ENCODE peak calls at places on chromosomes 7 and 10, in nine cellular contexts. One of them, this sample, is unnamed.

GRCh38 chr7:126424985-126425384 is 827.8 kb downstream of the GRM8 start:
- DNase-seq in fibroblast of mammary gland: no peak
- DNase-seq in foreskin fibroblast: no peak
- DNase-seq in cardiac muscle cell: no peak
- DNase-seq in choroid plexus epithelial cell: no peak
- DNase-seq in right lobe of liver: no peak
- DNase-seq in HepG2: no peak
- DNase-seq in Calu3: no peak
- DNase-seq in GM10248: no peak
- DNase-seq in this sample: no peak

GRCh38 chr10:14665304-14665703 is 109.4 kb downstream of the FAM107B start:
- DNase-seq in cardiac muscle cell: no peak
- DNase-seq in GM10248: no peak
- DNase-seq in HepG2: no peak
- DNase-seq in Calu3: no peak
- DNase-seq in foreskin fibroblast: peak
- DNase-seq in right lobe of liver: no peak
- DNase-seq in fibroblast of mammary gland: peak
- DNase-seq in choroid plexus epithelial cell: peak
- DNase-seq in this sample: no peak

GRCh38 chr7:64630496-64630895 is 35.4 kb upstream of the ZNF107 start:
- DNase-seq in choroid plexus epithelial cell: peak
- DNase-seq in GM10248: no peak
- DNase-seq in HepG2: peak
- DNase-seq in Calu3: no peak
- DNase-seq in foreskin fibroblast: peak
- DNase-seq in cardiac muscle cell: no peak
- DNase-seq in fibroblast of mammary gland: peak
- DNase-seq in right lobe of liver: no peak
- DNase-seq in this sample: no peak

GRCh38 chr10:117667831-117668230 is 125.3 kb downstream of the EMX2 start:
- DNase-seq in fibroblast of mammary gland: no peak
- DNase-seq in cardiac muscle cell: no peak
- DNase-seq in Calu3: no peak
- DNase-seq in GM10248: no peak
- DNase-seq in right lobe of liver: no peak
- DNase-seq in choroid plexus epithelial cell: no peak
- DNase-seq in foreskin fibroblast: no peak
- DNase-seq in HepG2: no peak
- DNase-seq in this sample: no peak

GRCh38 chr7:67758551-67758950 is 761.9 kb downstream of the TYW1 start:
- DNase-seq in HepG2: no peak
- DNase-seq in fibroblast of mammary gland: no peak
- DNase-seq in cardiac muscle cell: no peak
- DNase-seq in foreskin fibroblast: no peak
- DNase-seq in right lobe of liver: no peak
- DNase-seq in GM10248: no peak
- DNase-seq in Calu3: no peak
- DNase-seq in choroid plexus epithelial cell: no peak
- DNase-seq in this sample: no peak

GRCh38 chr10:86294346-86295265 is 72.0 kb downstream of the GRID1 start:
- DNase-seq in right lobe of liver: peak
- DNase-seq in cardiac muscle cell: no peak
- DNase-seq in foreskin fibroblast: no peak
- DNase-seq in fibroblast of mammary gland: no peak
- DNase-seq in GM10248: no peak
- DNase-seq in choroid plexus epithelial cell: no peak
- DNase-seq in HepG2: no peak
- DNase-seq in Calu3: no peak
- DNase-seq in this sample: no peak

GRCh38 chr7:128131115-128131514 is 99.9 kb upstream of the LRRC4 start:
- DNase-seq in right lobe of liver: no peak
- DNase-seq in choroid plexus epithelial cell: no peak
- DNase-seq in foreskin fibroblast: no peak
- DNase-seq in fibroblast of mammary gland: no peak
- DNase-seq in GM10248: no peak
- DNase-seq in Calu3: no peak
- DNase-seq in cardiac muscle cell: no peak
- DNase-seq in HepG2: no peak
- DNase-seq in this sample: no peak

GRCh38 chr7:129532375-129532774 is 30.0 kb downstream of the SMKR1 start:
- DNase-seq in choroid plexus epithelial cell: no peak
- DNase-seq in HepG2: no peak
- DNase-seq in Calu3: no peak
- DNase-seq in right lobe of liver: no peak
- DNase-seq in foreskin fibroblast: no peak
- DNase-seq in GM10248: no peak
- DNase-seq in fibroblast of mammary gland: no peak
- DNase-seq in cardiac muscle cell: no peak
- DNase-seq in this sample: no peak

GRCh38 chr7:151607464-151607867 is 87.8 kb upstream of the RHEB start:
- DNase-seq in fibroblast of mammary gland: peak
- DNase-seq in Calu3: peak
- DNase-seq in HepG2: peak
- DNase-seq in foreskin fibroblast: peak
- DNase-seq in choroid plexus epithelial cell: peak
- DNase-seq in GM10248: no peak
- DNase-seq in cardiac muscle cell: no peak
- DNase-seq in right lobe of liver: no peak
- DNase-seq in this sample: no peak

GRCh38 chr10:86684305-86684704 is 16.0 kb downstream of the LDB3 start:
- DNase-seq in cardiac muscle cell: peak
- DNase-seq in choroid plexus epithelial cell: peak
- DNase-seq in fibroblast of mammary gland: no peak
- DNase-seq in HepG2: no peak
- DNase-seq in right lobe of liver: no peak
- DNase-seq in Calu3: peak
- DNase-seq in GM10248: no peak
- DNase-seq in foreskin fibroblast: peak
- DNase-seq in this sample: no peak

GRCh38 chr10:103019426-103019825 is 101.3 kb downstream of the CNNM2 start:
- DNase-seq in GM10248: no peak
- DNase-seq in Calu3: no peak
- DNase-seq in right lobe of liver: no peak
- DNase-seq in fibroblast of mammary gland: no peak
- DNase-seq in choroid plexus epithelial cell: no peak
- DNase-seq in cardiac muscle cell: no peak
- DNase-seq in foreskin fibroblast: no peak
- DNase-seq in HepG2: no peak
- DNase-seq in this sample: no peak

GRCh38 chr10:119209050-119209735 is 1.8 kb downstream of the GRK5 start:
- DNase-seq in fibroblast of mammary gland: peak
- DNase-seq in GM10248: peak
- DNase-seq in cardiac muscle cell: peak
- DNase-seq in foreskin fibroblast: peak
- DNase-seq in choroid plexus epithelial cell: peak
- DNase-seq in Calu3: peak
- DNase-seq in right lobe of liver: peak
- DNase-seq in HepG2: peak
- DNase-seq in this sample: no peak

GRCh38 chr10:119210633-119211032 is 3.3 kb downstream of the GRK5 start:
- DNase-seq in cardiac muscle cell: no peak
- DNase-seq in GM10248: no peak
- DNase-seq in fibroblast of mammary gland: no peak
- DNase-seq in HepG2: no peak
- DNase-seq in choroid plexus epithelial cell: no peak
- DNase-seq in foreskin fibroblast: no peak
- DNase-seq in Calu3: no peak
- DNase-seq in right lobe of liver: no peak
- DNase-seq in this sample: no peak

GRCh38 chr10:119208553-119208940 is 1.2 kb downstream of the GRK5 start:
- DNase-seq in fibroblast of mammary gland: peak
- DNase-seq in HepG2: no peak
- DNase-seq in right lobe of liver: no peak
- DNase-seq in Calu3: no peak
- DNase-seq in foreskin fibroblast: peak
- DNase-seq in GM10248: no peak
- DNase-seq in cardiac muscle cell: no peak
- DNase-seq in choroid plexus epithelial cell: peak
- DNase-seq in this sample: no peak

GRCh38 chr10:119211176-119211575 is 3.8 kb downstream of the GRK5 start:
- DNase-seq in HepG2: no peak
- DNase-seq in right lobe of liver: no peak
- DNase-seq in fibroblast of mammary gland: peak
- DNase-seq in choroid plexus epithelial cell: peak
- DNase-seq in cardiac muscle cell: no peak
- DNase-seq in GM10248: no peak
- DNase-seq in Calu3: no peak
- DNase-seq in foreskin fibroblast: peak
- DNase-seq in this sample: no peak

DNA sequence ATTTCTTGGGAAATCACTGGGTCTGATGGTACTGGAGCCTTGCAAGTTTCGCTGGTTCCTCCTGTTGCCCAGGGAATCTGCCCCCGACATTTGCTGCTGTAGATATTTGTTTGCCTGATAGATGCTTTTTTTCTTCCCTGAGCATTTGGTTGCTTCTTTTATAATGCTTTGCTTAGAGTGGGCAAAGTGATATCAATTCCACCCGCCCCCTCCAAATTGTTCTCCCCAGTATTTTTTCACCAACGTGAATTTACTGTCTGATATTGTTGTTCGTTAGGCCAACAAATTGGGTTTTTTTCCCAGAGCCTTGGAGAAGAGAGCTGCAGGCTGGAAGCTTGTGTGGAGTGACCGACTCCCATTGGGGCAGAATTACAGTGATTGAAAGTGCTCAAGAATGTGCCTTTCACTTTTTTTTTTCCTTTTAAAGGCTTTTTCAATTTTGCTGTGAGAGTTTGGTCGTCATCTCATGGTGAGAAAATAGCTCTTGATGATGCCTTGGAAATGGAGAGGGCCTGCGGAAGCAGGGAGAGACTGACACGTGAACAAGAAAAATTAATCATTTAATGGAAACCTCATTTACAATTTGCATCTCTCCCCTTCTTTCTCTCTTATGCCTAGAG is 2.5 kb downstream of the GRK5 start:
- DNase-seq in fibroblast of mammary gland: no peak
- DNase-seq in choroid plexus epithelial cell: peak
- DNase-seq in Calu3: no peak
- DNase-seq in foreskin fibroblast: peak
- DNase-seq in GM10248: no peak
- DNase-seq in cardiac muscle cell: no peak
- DNase-seq in right lobe of liver: no peak
- DNase-seq in HepG2: no peak
- DNase-seq in this sample: no peak
- TF ChIP-seq CTCF in fibroblast of mammary gland: no peak
- TF ChIP-seq CTCF in choroid plexus epithelial cell: no peak
- TF ChIP-seq CTCF in Calu3: no peak
- TF ChIP-seq CTCF in foreskin fibroblast: no peak
- TF ChIP-seq CTCF in GM10248: no peak
- TF ChIP-seq CTCF in cardiac muscle cell: no peak
- TF ChIP-seq CTCF in right lobe of liver: no peak
- TF ChIP-seq CTCF in HepG2: no peak
- TF ChIP-seq CTCF in this sample: no peak

GRCh38 chr7:51357821-51358220 is 41.2 kb upstream of the COBL start:
- DNase-seq in choroid plexus epithelial cell: no peak
- DNase-seq in cardiac muscle cell: no peak
- DNase-seq in HepG2: no peak
- DNase-seq in foreskin fibroblast: no peak
- DNase-seq in fibroblast of mammary gland: no peak
- DNase-seq in GM10248: no peak
- DNase-seq in right lobe of liver: no peak
- DNase-seq in Calu3: no peak
- DNase-seq in this sample: no peak

GRCh38 chr7:51354434-51354833 is 37.8 kb upstream of the COBL start:
- DNase-seq in right lobe of liver: no peak
- DNase-seq in HepG2: no peak
- DNase-seq in cardiac muscle cell: no peak
- DNase-seq in fibroblast of mammary gland: no peak
- DNase-seq in GM10248: no peak
- DNase-seq in foreskin fibroblast: no peak
- DNase-seq in choroid plexus epithelial cell: no peak
- DNase-seq in Calu3: no peak
- DNase-seq in this sample: no peak

GRCh38 chr7:51352174-51353145 is 35.9 kb upstream of the COBL start:
- DNase-seq in right lobe of liver: no peak
- DNase-seq in Calu3: no peak
- DNase-seq in foreskin fibroblast: no peak
- DNase-seq in fibroblast of mammary gland: no peak
- DNase-seq in cardiac muscle cell: peak
- DNase-seq in HepG2: no peak
- DNase-seq in choroid plexus epithelial cell: no peak
- DNase-seq in GM10248: no peak
- DNase-seq in this sample: no peak

GRCh38 chr7:51356849-51357516 is 40.4 kb upstream of the COBL start:
- DNase-seq in fibroblast of mammary gland: no peak
- DNase-seq in choroid plexus epithelial cell: no peak
- DNase-seq in Calu3: no peak
- DNase-seq in right lobe of liver: peak
- DNase-seq in GM10248: no peak
- DNase-seq in cardiac muscle cell: no peak
- DNase-seq in foreskin fibroblast: no peak
- DNase-seq in HepG2: peak
- DNase-seq in this sample: no peak

GRCh38 chr7:51354897-51355296 is 38.3 kb upstream of the COBL start:
- DNase-seq in right lobe of liver: no peak
- DNase-seq in choroid plexus epithelial cell: no peak
- DNase-seq in HepG2: no peak
- DNase-seq in foreskin fibroblast: no peak
- DNase-seq in GM10248: no peak
- DNase-seq in fibroblast of mammary gland: no peak
- DNase-seq in cardiac muscle cell: no peak
- DNase-seq in Calu3: no peak
- DNase-seq in this sample: no peak
- TF ChIP-seq CTCF in right lobe of liver: no peak
- TF ChIP-seq CTCF in choroid plexus epithelial cell: no peak
- TF ChIP-seq CTCF in HepG2: peak
- TF ChIP-seq CTCF in foreskin fibroblast: no peak
- TF ChIP-seq CTCF in GM10248: peak
- TF ChIP-seq CTCF in fibroblast of mammary gland: no peak
- TF ChIP-seq CTCF in cardiac muscle cell: no peak
- TF ChIP-seq CTCF in Calu3: peak
- TF ChIP-seq CTCF in this sample: no peak

GRCh38 chr7:99270702-99271101 is 1.9 kb upstream of the MYH16 start:
- DNase-seq in right lobe of liver: no peak
- DNase-seq in GM10248: no peak
- DNase-seq in fibroblast of mammary gland: no peak
- DNase-seq in Calu3: no peak
- DNase-seq in foreskin fibroblast: no peak
- DNase-seq in HepG2: peak
- DNase-seq in choroid plexus epithelial cell: no peak
- DNase-seq in cardiac muscle cell: no peak
- DNase-seq in this sample: no peak
- TF ChIP-seq CTCF in right lobe of liver: peak
- TF ChIP-seq CTCF in GM10248: no peak
- TF ChIP-seq CTCF in fibroblast of mammary gland: no peak
- TF ChIP-seq CTCF in Calu3: no peak
- TF ChIP-seq CTCF in foreskin fibroblast: no peak
- TF ChIP-seq CTCF in HepG2: peak
- TF ChIP-seq CTCF in choroid plexus epithelial cell: peak
- TF ChIP-seq CTCF in cardiac muscle cell: no peak
- TF ChIP-seq CTCF in this sample: no peak

GRCh38 chr7:42574693-42575084 is 337.2 kb downstream of the C7orf25 start:
- DNase-seq in fibroblast of mammary gland: peak
- DNase-seq in foreskin fibroblast: no peak
- DNase-seq in choroid plexus epithelial cell: peak
- DNase-seq in Calu3: no peak
- DNase-seq in GM10248: no peak
- DNase-seq in HepG2: no peak
- DNase-seq in right lobe of liver: no peak
- DNase-seq in cardiac muscle cell: peak
- DNase-seq in this sample: no peak
- TF ChIP-seq CTCF in fibroblast of mammary gland: peak
- TF ChIP-seq CTCF in foreskin fibroblast: peak
- TF ChIP-seq CTCF in choroid plexus epithelial cell: peak
- TF ChIP-seq CTCF in Calu3: no peak
- TF ChIP-seq CTCF in GM10248: no peak
- TF ChIP-seq CTCF in HepG2: no peak
- TF ChIP-seq CTCF in right lobe of liver: no peak
- TF ChIP-seq CTCF in cardiac muscle cell: peak
- TF ChIP-seq CTCF in this sample: peak